ENCODE peak calls at places on chromosomes 6 and 20, in four cellular contexts. V is Calu3, S is hepatic stellate cell, P is astrocyte of the spinal cord. A is an unnamed sample.

GRCh38 chr6:133646021-133646682 is 242.8 kb upstream of the TCF21 start:
- DNase-seq in V (peak), P (peak), S (peak), A (no peak)

GRCh38 chr6:75167426-75167825 is 38.4 kb downstream of the COL12A1 start:
- DNase-seq in S (no peak), V (no peak), P (no peak), A (no peak)

GRCh38 chr6:167079853-167080297 is 43.0 kb upstream of the CCR6 start:
- DNase-seq in V (no peak), P (no peak), S (no peak), A (peak)

GRCh38 chr20:17911927-17912326 is 56.7 kb downstream of the SNX5 start:
- DNase-seq in P (no peak), S (no peak), V (no peak), A (no peak)

GRCh38 chr6:134678436-134678889 is 271.4 kb downstream of the ALDH8A1 start:
- DNase-seq in P (peak), V (peak), S (no peak), A (no peak)

GRCh38 chr6:147528511-147529145 is 20.1 kb downstream of the SAMD5 start:
- DNase-seq in S (no peak), P (no peak), V (no peak), A (no peak)

GRCh38 chr6:156886409-156886808 is 109.2 kb downstream of the ARID1B start:
- DNase-seq in S (peak), P (no peak), V (peak), A (no peak)

GRCh38 chr6:16765235-16765634 is 4.0 kb upstream of the ATXN1 start:
- DNase-seq in S (no peak), P (no peak), V (no peak), A (no peak)

GRCh38 chr6:49550413-49551125 is at the start of gene C6orf141:
- DNase-seq in P (no peak), V (peak), S (no peak), A (no peak)

GRCh38 chr20:39473533-39473932 is 511.4 kb downstream of the DHX35 start:
- DNase-seq in V (no peak), P (no peak), S (no peak), A (no peak)

GRCh38 chr20:22576733-22577514 is 7.4 kb downstream of the FOXA2 start:
- DNase-seq in S (no peak), V (no peak), P (no peak), A (no peak)

GRCh38 chr20:59908855-59909254 is 24.6 kb downstream of the SYCP2 start:
- DNase-seq in V (no peak), P (no peak), S (no peak), A (no peak)

A was measured in activated effector memory CD4-positive, alpha-beta T cell treated with anti-CD3 and anti-CD28 coated beads, Interleukin-2, amount 50 U/mL, for 16 hours.